ENCODE peak calls at places on chromosome 19, in five cellular contexts. K, T, Y, G and L are unnamed samples.

GRCh38 chr19:11198175-11198534 is 810 bp upstream of the KANK2 start:
- DNase-seq in K (no peak), T (no peak), G (no peak), Y (no peak), L (no peak)

GRCh38 chr19:4970558-4971423 is 1.9 kb downstream of the KDM4B start:
- DNase-seq in K (peak; percentile 56), Y (no peak), G (peak; percentile 37), T (no peak), L (no peak)

GRCh38 chr19:50461066-50461875 is 15.0 kb upstream of the EMC10 start:
- DNase-seq in T (peak; percentile 84), K (peak; percentile 78), G (peak; percentile 71), Y (peak; percentile 53), L (peak; percentile 48)

GRCh38 chr19:47095707-47096704 is 17.6 kb downstream of the ZC3H4 start:
- DNase-seq in Y (no peak), G (peak; percentile 97), K (no peak), T (no peak), L (peak; percentile 91)

GRCh38 chr19:17610384-17610783 is 54.9 kb downstream of the COLGALT1 start:
- DNase-seq in Y (no peak), T (no peak), K (peak; percentile 70), G (peak; percentile 37), L (peak; percentile 28)

GRCh38 chr19:18392417-18392816 is 5.0 kb downstream of the LRRC25 start:
- DNase-seq in T (no peak), K (peak; percentile 62), G (no peak), Y (no peak), L (no peak)

GRCh38 chr19:49590971-49591730 is at the start of gene PRR12:
- DNase-seq in T (peak; percentile 77), G (peak; percentile 61), Y (no peak), K (peak; percentile 87), L (no peak)

GRCh38 chr19:38893341-38893771 is 6.1 kb downstream of the SIRT2 start:
- DNase-seq in G (no peak), Y (no peak), T (no peak), K (no peak), L (no peak)

GRCh38 chr19:4164262-4164661 is 10.8 kb downstream of the CREB3L3 start:
- DNase-seq in G (no peak), T (no peak), Y (no peak), K (no peak), L (no peak)

GRCh38 chr19:51018745-51019543 is 565 bp downstream of the KLK10 start:
- DNase-seq in G (no peak), K (no peak), Y (no peak), T (peak; percentile 73), L (no peak)

GRCh38 chr19:42942187-42942789 is 5.3 kb upstream of the PSG7 start:
- DNase-seq in K (peak; percentile 7), G (peak; percentile 6), Y (no peak), T (no peak), L (peak; percentile 22)

GRCh38 chr19:11378319-11379189 is 4.1 kb downstream of the SWSAP1 start:
- DNase-seq in T (peak; percentile 75), Y (no peak), K (peak; percentile 43), G (peak; percentile 48), L (no peak)

GRCh38 chr19:18439025-18439909 is 1.3 kb upstream of the ISYNA1 start:
- DNase-seq in G (peak; percentile 72), Y (no peak), T (no peak), K (no peak), L (no peak)

GRCh38 chr19:49911381-49912145 is 14.9 kb upstream of the IL4I1 start:
- DNase-seq in K (no peak), Y (peak; percentile 83), G (no peak), T (no peak), L (no peak)

GRCh38 chr19:38421856-38422255 is 4.2 kb downstream of the RASGRP4 start:
- DNase-seq in K (no peak), T (no peak), G (no peak), Y (no peak), L (no peak)

GRCh38 chr19:45814166-45814780 is 835 bp downstream of the RSPH6A start:
- DNase-seq in K (no peak), G (no peak), T (no peak), Y (no peak), L (no peak)

GRCh38 chr19:18488838-18489626 is 32.8 kb downstream of the ELL start:
- DNase-seq in K (peak; percentile 61), Y (no peak), T (peak; percentile 74), G (peak; percentile 50), L (no peak)

GRCh38 chr19:51140441-51140840 is 1.7 kb upstream of the SIGLEC7 start:
- DNase-seq in Y (no peak), G (no peak), T (peak; percentile 57), K (no peak), L (no peak)

GRCh38 chr19:4722671-4723464 is 774 bp downstream of the DPP9 start:
- DNase-seq in K (no peak), G (no peak), T (no peak), Y (no peak), L (no peak)

GRCh38 chr19:51505904-51506303 is 4.3 kb upstream of the SIGLEC12 start:
- DNase-seq in Y (no peak), T (no peak), G (no peak), K (no peak), L (no peak)

GRCh38 chr19:51572908-51573307 is 1.8 kb downstream of the ZNF175 start:
- DNase-seq in K (no peak), Y (no peak), T (no peak), G (no peak), L (no peak)

GRCh38 chr19:34274284-34274826 is 20.0 kb downstream of the GARRE1 start:
- DNase-seq in K (no peak), T (no peak), G (no peak), Y (no peak), L (no peak)
- H3K4me1 ChIP-seq in K (peaks cover 10% of the 10 kb centered on the region), T (peaks cover 6% of the 10 kb centered on the region), G (peaks cover 44% of the 10 kb centered on the region), Y (peaks cover 19% of the 10 kb centered on the region), L (peaks cover 14% of the 10 kb centered on the region)

GRCh38 chr19:56245062-56245740 is 27.3 kb upstream of the EDDM13 start:
- DNase-seq in K (no peak), Y (no peak), G (no peak), T (no peak), L (no peak)
- TF ChIP-seq SP1 in K (no peak), Y (no peak), G (no peak), T (no peak), L (no peak)

DNA sequence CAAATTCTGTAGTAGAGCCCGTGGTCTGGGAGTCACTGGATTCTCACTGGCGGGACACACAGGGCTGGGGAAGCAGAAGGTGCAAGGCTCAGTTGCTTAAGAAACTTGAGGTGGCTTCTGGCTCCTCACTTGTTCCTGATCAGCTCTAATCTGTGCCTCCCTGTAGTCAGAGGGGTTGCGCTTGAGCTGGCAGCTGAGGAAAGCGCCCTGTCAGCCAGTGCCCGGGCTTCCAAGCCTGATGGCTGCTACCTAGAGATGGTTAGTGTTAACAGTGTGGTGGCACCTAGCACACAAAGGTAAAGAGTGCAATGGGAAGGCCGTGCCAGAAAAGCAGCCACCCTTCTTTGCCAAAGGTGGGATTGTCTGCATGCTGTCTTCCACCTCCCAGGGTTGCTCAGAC is 8.8 kb downstream of the HNRNPM start:
- DNase-seq in K (no peak), G (no peak), T (no peak), Y (no peak), L (no peak)
- H3K4me1 ChIP-seq in K (peaks cover 18% of the 10 kb centered on the region), G (peaks cover 75% of the 10 kb centered on the region), T (peaks cover 27% of the 10 kb centered on the region), Y (peaks cover 10% of the 10 kb centered on the region), L (peaks cover 15% of the 10 kb centered on the region)

DNA sequence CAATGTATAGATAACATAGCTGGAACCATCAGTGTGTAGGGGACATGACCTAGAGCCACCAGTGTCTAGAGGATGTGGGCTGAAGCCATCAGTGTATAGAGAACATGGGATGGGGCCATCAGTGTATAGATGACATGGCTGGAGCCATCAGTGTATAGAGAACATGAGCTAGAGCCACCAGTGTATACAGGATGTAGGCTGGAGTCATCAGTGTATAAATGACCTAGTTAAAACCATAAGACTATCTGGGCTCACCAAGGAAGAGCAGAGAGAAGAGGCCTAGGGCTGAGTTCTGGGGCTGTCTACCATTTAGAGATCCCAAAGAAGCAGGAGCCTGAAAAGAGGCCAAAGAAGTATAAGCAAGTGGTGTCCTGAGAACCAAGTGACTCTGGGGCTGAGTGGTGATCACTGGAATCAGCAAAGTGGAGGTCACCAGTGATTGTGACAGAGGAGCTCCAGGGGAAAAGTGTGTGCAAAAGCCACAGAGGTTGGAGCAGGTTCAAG is 41.0 kb downstream of the RFX2 start:
- DNase-seq in K (no peak), G (no peak), Y (no peak), T (no peak), L (no peak)
- TF ChIP-seq SP1 in K (no peak), G (no peak), Y (no peak), T (no peak), L (no peak)

GRCh38 chr19:48490980-48491792 is 20.4 kb downstream of the LMTK3 start:
- DNase-seq in T (peak; percentile 87), Y (no peak), G (no peak), K (peak; percentile 95), L (peak; percentile 71)
- H3K4me1 ChIP-seq in T (peaks cover 21% of the 10 kb centered on the region), Y (peaks cover 20% of the 10 kb centered on the region), G (peaks cover 36% of the 10 kb centered on the region), K (peaks cover 34% of the 10 kb centered on the region), L (peaks cover 62% of the 10 kb centered on the region)

DNA sequence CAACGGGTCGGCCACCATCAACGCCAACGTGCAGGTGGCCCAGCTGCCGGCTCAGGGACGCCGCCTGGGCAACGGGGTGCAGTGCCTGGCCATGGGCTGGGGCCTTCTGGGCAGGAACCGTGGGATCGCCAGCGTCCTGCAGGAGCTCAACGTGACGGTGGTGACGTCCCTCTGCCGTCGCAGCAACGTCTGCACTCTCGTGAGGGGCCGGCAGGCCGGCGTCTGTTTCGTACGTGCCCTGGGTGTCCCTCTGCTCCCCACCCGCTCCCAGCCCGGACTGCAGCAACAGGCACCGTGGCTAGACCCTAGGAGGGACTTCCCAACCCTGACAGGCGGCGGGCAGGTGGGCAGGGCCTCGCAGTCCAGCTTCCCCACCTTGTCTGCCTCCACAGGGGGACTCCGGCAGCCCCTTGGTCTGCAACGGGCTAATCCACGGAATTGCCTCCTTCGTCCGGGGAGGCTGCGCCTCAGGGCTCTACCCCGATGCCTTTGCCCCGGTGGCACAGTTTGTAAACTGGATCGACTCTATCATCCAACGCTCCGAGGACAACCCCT is 3.5 kb downstream of the ELANE start:
- DNase-seq in K (no peak), G (no peak), Y (no peak), T (no peak), L (no peak)
- TF ChIP-seq SP1 in K (no peak), G (no peak), Y (no peak), T (no peak), L (no peak)

GRCh38 chr19:7117248-7117647 is 47.7 kb downstream of the ZNF557 start:
- DNase-seq in Y (no peak), T (no peak), K (no peak), G (no peak), L (no peak)
- H3K4me1 ChIP-seq in Y (no peaks in the 10 kb centered on the region), T (no peaks in the 10 kb centered on the region), K (no peaks in the 10 kb centered on the region), G (no peaks in the 10 kb centered on the region), L (no peaks in the 10 kb centered on the region)

DNA sequence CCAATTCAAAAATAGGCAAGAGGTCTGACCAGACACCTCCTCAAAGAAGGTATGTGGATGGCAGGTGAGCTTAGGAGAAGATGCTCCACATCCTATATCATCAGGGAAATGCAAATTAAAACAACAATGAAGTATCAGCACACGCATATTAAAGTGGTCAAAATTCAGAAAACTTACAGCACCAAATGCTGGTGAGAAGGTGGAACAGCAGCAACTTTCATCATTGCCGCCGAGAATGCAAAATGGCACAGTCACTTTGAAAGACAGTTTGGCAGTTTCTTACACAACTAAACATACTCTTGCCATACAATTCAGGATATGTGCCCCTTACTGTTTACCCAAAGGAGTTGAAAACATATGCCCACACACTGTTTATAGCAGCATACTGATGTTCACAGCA is 22.4 kb downstream of the OR10H4 start:
- DNase-seq in K (no peak), Y (no peak), G (no peak), T (no peak), L (peak; percentile 3)
- TF ChIP-seq SP1 in K (no peak), Y (no peak), G (no peak), T (no peak), L (no peak)